ENCODE peak calls at places on chromosome 17, in ten cellular contexts. Q is OCI-LY7; L is HCT116; F is ascending aorta; B is coronary artery; R is iPS DF 6.9; S is gastrocnemius medialis; H is AG04450; E is prostate gland; Z is CD8-positive, alpha-beta T cell. A is an unnamed sample.

GRCh38 chr17:75864448-75864871 is 9.3 kb upstream of the WBP2 start:
- DNase-seq in Q (peak), L (no peak), F (no peak), B (peak), R (no peak), S (no peak), H (peak), E (no peak), Z (peak), A (peak)

GRCh38 chr17:8841844-8842243 is 25.6 kb downstream of the PIK3R6 start:
- DNase-seq in Q (no peak), L (no peak), F (peak), B (no peak), R (no peak), S (no peak), H (no peak), E (no peak), Z (no peak), A (peak)

GRCh38 chr17:48498168-48498840 is 32.5 kb downstream of the HOXB1 start:
- DNase-seq in Q (no peak), L (no peak), F (no peak), B (no peak), R (no peak), S (no peak), H (no peak), E (peak), Z (no peak), A (no peak)

GRCh38 chr17:69729937-69730336 is 315.4 kb downstream of the MAP2K6 start:
- DNase-seq in Q (no peak), L (no peak), F (no peak), B (no peak), R (no peak), S (no peak), H (no peak), E (no peak), Z (no peak), A (no peak)

GRCh38 chr17:42027961-42028790 is 8.3 kb downstream of the NKIRAS2 start:
- DNase-seq in Q (no peak), L (peak), F (no peak), B (no peak), R (no peak), S (no peak), H (no peak), E (no peak), Z (no peak), A (no peak)

GRCh38 chr17:76886395-76886794 is 18.2 kb downstream of the MGAT5B start:
- DNase-seq in Q (no peak), L (no peak), F (no peak), B (no peak), R (no peak), S (no peak), H (no peak), E (no peak), Z (no peak), A (no peak)

GRCh38 chr17:41785091-41785875 is 1.2 kb downstream of the JUP start:
- DNase-seq in Q (peak), L (no peak), F (no peak), B (no peak), R (no peak), S (no peak), H (no peak), E (no peak), Z (no peak), A (no peak)

GRCh38 chr17:28470266-28471126 is 2.9 kb upstream of the SLC13A2 start:
- DNase-seq in Q (no peak), L (no peak), F (peak), B (no peak), R (no peak), S (no peak), H (no peak), E (no peak), Z (no peak), A (peak)

GRCh38 chr17:62703776-62704380 is 76.4 kb downstream of the MRC2 start:
- DNase-seq in Q (peak), L (no peak), F (peak), B (peak), R (no peak), S (peak), H (no peak), E (peak), Z (peak), A (peak)

GRCh38 chr17:34517406-34517805 is 62.0 kb upstream of the TMEM132E start:
- DNase-seq in Q (no peak), L (no peak), F (no peak), B (no peak), R (no peak), S (no peak), H (no peak), E (no peak), Z (no peak), A (no peak)

GRCh38 chr17:79316805-79317204 is 242.2 kb downstream of the ENGASE start:
- DNase-seq in Q (no peak), L (no peak), F (no peak), B (no peak), R (no peak), S (no peak), H (no peak), E (no peak), Z (no peak), A (no peak)

GRCh38 chr17:56801506-56802178 is 32.1 kb downstream of the C17orf67 start:
- DNase-seq in Q (no peak), L (no peak), F (no peak), B (no peak), R (no peak), S (no peak), H (no peak), E (no peak), Z (no peak), A (no peak)

GRCh38 chr17:77929180-77929564 is 29.3 kb upstream of the TNRC6C start:
- DNase-seq in Q (no peak), L (no peak), F (no peak), B (no peak), R (no peak), S (no peak), H (no peak), E (no peak), Z (no peak), A (peak)

GRCh38 chr17:77529328-77529650 is 388.5 kb downstream of the SEC14L1 start:
- DNase-seq in Q (no peak), L (no peak), F (no peak), B (peak), R (no peak), S (no peak), H (no peak), E (no peak), Z (no peak), A (no peak)

GRCh38 chr17:50268040-50268439 is 6.2 kb upstream of the TMEM92 start:
- DNase-seq in Q (no peak), L (no peak), F (peak), B (no peak), R (no peak), S (no peak), H (no peak), E (no peak), Z (no peak), A (peak)

GRCh38 chr17:7014995-7015586 is 2.7 kb downstream of the RNASEK start:
- DNase-seq in Q (peak), L (no peak), F (peak), B (no peak), R (no peak), S (no peak), H (no peak), E (no peak), Z (peak), A (no peak)

GRCh38 chr17:76566988-76567431 is 18.6 kb downstream of the ST6GALNAC2 start:
- DNase-seq in Q (peak), L (no peak), F (no peak), B (no peak), R (no peak), S (no peak), H (no peak), E (no peak), Z (no peak), A (no peak)

GRCh38 chr17:72529386-72529785 is 408.6 kb downstream of the SOX9 start:
- DNase-seq in Q (no peak), L (no peak), F (no peak), B (no peak), R (no peak), S (no peak), H (no peak), E (no peak), Z (no peak), A (no peak)

GRCh38 chr17:73013816-73014663 is 78.4 kb downstream of the SLC39A11 start:
- DNase-seq in Q (peak), L (peak), F (no peak), B (no peak), R (no peak), S (no peak), H (no peak), E (no peak), Z (no peak), A (no peak)

DNA sequence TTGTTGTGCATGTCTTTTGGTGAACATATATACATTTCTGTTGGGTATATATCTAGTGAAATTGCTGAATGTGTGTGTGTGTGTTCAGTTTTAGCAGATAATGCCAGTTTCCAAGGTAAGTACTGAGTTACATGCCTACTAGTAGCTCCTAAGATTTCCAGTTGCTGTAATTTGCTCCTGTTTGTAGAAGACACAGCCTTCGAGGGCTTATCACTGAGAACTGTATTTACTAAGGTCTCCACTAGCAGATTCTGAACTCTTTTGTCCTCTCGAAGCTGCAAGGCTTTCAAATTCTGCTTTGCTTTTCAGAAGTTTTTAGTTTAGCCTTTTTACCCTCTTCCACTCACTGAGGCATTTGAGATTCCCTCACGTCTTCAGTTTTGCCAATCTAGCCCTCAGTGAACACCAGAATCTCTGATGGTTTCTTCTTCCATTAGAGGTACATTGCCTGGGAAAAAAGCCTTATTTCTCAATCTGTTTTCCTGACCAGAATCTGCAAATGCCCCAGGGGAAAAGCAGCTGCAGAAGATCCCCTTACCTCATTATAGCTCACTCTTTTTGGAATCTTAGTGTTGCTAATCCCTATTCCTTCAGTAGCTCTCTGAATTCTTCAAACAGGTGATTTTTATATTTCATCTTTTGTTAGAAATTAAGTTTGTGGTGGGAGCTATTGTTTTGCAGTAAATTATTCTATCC is 52.9 kb downstream of the NF1 start:
- DNase-seq in Q (no peak), L (no peak), F (no peak), B (no peak), R (no peak), S (no peak), H (no peak), E (no peak), Z (no peak), A (no peak)
- H3K27ac ChIP-seq in Q (no peak), L (no peak), F (no peak), B (no peak), R (no peak), S (peak), H (no peak), E (no peak), Z (no peak), A (no peak)

GRCh38 chr17:31308372-31308905 is 5.4 kb downstream of the EVI2B start:
- DNase-seq in Q (no peak), L (no peak), F (no peak), B (no peak), R (no peak), S (no peak), H (no peak), E (no peak), Z (no peak), A (no peak)

GRCh38 chr17:31310260-31310659 is 3.6 kb downstream of the EVI2B start:
- DNase-seq in Q (peak), L (no peak), F (no peak), B (no peak), R (no peak), S (no peak), H (no peak), E (no peak), Z (peak), A (no peak)

GRCh38 chr17:31307640-31308039 is 6.2 kb downstream of the EVI2B start:
- DNase-seq in Q (no peak), L (no peak), F (no peak), B (no peak), R (no peak), S (no peak), H (no peak), E (no peak), Z (no peak), A (no peak)

GRCh38 chr17:31309525-31309924 is 4.3 kb downstream of the EVI2B start:
- DNase-seq in Q (peak), L (no peak), F (no peak), B (no peak), R (no peak), S (no peak), H (no peak), E (no peak), Z (no peak), A (no peak)

GRCh38 chr17:31308935-31309334 is 4.9 kb downstream of the EVI2B start:
- DNase-seq in Q (no peak), L (no peak), F (no peak), B (no peak), R (no peak), S (no peak), H (no peak), E (no peak), Z (no peak), A (no peak)
- H3K4me3 ChIP-seq in Q (peak), L (no peak), F (no peak), B (no peak), R (no peak), S (no peak), H (no peak), E (no peak), Z (peak), A (no peak)

GRCh38 chr17:18182190-18182977 is 1.2 kb upstream of the ALKBH5 start:
- DNase-seq in Q (no peak), L (no peak), F (peak), B (no peak), R (no peak), S (peak), H (no peak), E (peak), Z (no peak), A (no peak)
- H3K27ac ChIP-seq in Q (peak), L (peak), F (peak), B (peak), R (no peak), S (peak), H (peak), E (peak), Z (peak), A (peak)

DNA sequence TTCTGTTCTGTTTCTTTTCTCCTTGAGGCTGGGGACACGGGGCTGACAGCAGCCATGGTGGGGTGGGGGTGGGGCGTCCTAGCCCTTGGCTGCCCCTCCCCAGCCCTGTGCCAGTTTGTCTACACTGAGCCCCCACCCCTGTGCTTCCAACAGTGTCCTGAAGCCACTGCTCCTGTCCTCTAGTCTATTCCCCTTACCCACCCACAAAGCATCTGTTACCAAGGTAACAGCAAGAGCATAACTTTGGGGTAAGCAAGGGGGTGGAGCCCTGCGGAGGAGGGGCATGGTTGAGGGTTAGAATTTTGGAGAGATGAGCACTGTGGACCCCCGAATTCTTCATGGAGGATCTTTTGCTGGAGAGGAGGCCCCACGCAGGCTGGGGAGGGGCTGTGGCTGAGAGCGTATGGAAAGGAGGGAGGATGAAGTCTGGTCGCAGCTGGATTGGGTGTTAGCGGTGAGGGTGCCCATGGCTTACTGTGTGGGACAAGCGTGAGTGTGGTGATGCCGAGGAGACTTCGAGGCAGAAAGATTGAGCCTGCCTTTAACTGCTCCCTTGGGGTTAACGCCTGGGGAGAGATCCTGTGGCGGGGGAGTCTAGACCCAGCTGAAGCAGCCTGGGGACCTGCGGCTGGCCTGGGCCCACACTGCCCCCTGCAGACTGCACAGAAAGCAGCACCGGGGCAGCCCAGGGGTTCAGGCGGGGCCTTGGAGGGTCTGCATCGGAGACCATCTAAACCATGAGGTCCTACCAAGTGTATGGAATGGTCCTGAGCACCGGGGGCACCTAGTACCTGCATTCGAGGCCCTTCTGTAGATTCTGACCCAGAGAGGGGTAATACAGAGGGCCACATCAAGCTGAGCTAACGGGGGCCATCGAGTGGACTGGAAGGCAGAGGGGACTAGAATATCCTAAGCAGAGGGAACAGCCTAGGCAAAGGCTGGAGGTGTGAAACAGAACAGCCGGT is 6.1 kb upstream of the STAC2 start:
- DNase-seq in Q (peak), L (no peak), F (no peak), B (no peak), R (no peak), S (no peak), H (no peak), E (no peak), Z (peak), A (peak)
- H3K4me3 ChIP-seq in Q (no peak), L (no peak), F (no peak), B (peak), R (no peak), S (no peak), H (peak), E (no peak), Z (no peak), A (no peak)

A was measured in sigmoid colon.